ENCODE peak calls at places on chromosome 3, in five cellular contexts. V is H9, M is HCT116, G is IMR-90, Z is astrocyte. H is an unnamed sample.

GRCh38 chr3:171066216-171066615 is 39.7 kb upstream of the SLC2A2 start:
- DNase-seq in V (no peak), Z (peak; percentile 87), M (no peak), G (no peak), H (no peak)

GRCh38 chr3:88912294-88913014 is 195.0 kb upstream of the EPHA3 start:
- DNase-seq in V (peak; percentile 69), G (no peak), M (no peak), Z (no peak), H (no peak)

GRCh38 chr3:193563999-193564398 is 9.3 kb upstream of the ATP13A4 start:
- DNase-seq in G (no peak), V (peak; percentile 54), Z (no peak), M (peak; percentile 27), H (peak; percentile 8)

GRCh38 chr3:195156286-195156890 is 114.6 kb downstream of the XXYLT1 start:
- DNase-seq in V (no peak), Z (no peak), G (no peak), M (no peak), H (no peak)

GRCh38 chr3:134597390-134597975 is 53.3 kb downstream of the KY start:
- DNase-seq in Z (peak; percentile 7), V (no peak), G (no peak), M (no peak), H (no peak)

GRCh38 chr3:46706771-46707582 is 5.8 kb downstream of the TMIE start:
- DNase-seq in V (no peak), G (no peak), M (no peak), Z (no peak), H (no peak)

GRCh38 chr3:98329392-98330124 is 24.1 kb upstream of the OR5K4 start:
- DNase-seq in Z (peak; percentile 4), G (peak; percentile 51), V (peak; percentile 73), M (peak; percentile 33), H (peak; percentile 56)

GRCh38 chr3:25573386-25574171 is 91.1 kb downstream of the TOP2B start:
- DNase-seq in G (peak; percentile 65), Z (peak; percentile 67), M (no peak), V (no peak), H (no peak)

GRCh38 chr3:107604057-107604802 is 81.5 kb downstream of the BBX start:
- DNase-seq in M (no peak), Z (peak; percentile 58), G (peak; percentile 70), V (no peak), H (no peak)

GRCh38 chr3:71062920-71063767 is 520.4 kb downstream of the FOXP1 start:
- DNase-seq in Z (peak; percentile 57), M (no peak), V (no peak), G (peak; percentile 65), H (no peak)

GRCh38 chr3:21174461-21174860 is 576.5 kb downstream of the ZNF385D start:
- DNase-seq in Z (peak; percentile 88), G (no peak), M (no peak), V (no peak), H (no peak)

GRCh38 chr3:182911782-182912111 is 68.6 kb downstream of the DCUN1D1 start:
- DNase-seq in V (peak; percentile 29), G (no peak), M (no peak), Z (peak; percentile 6), H (no peak)

GRCh38 chr3:180282386-180282785 is 245.6 kb upstream of the PEX5L start:
- DNase-seq in G (no peak), M (no peak), Z (no peak), V (no peak), H (no peak)

GRCh38 chr3:76040946-76041345 is 255.6 kb upstream of the ZNF717 start:
- DNase-seq in G (peak; percentile 49), V (no peak), M (no peak), Z (peak; percentile 57), H (no peak)

GRCh38 chr3:159824341-159824740 is 164.3 kb upstream of the IL12A start:
- DNase-seq in V (no peak), Z (peak; percentile 96), G (peak; percentile 90), M (peak; percentile 56), H (no peak)

GRCh38 chr3:122948398-122948797 is 79.2 kb downstream of the SEMA5B start:
- DNase-seq in G (no peak), M (no peak), Z (no peak), V (peak; percentile 58), H (peak; percentile 4)

GRCh38 chr3:68007621-68008226 is 353.3 kb upstream of the SUCLG2 start:
- DNase-seq in G (no peak), Z (no peak), V (peak; percentile 69), M (no peak), H (no peak)

GRCh38 chr3:38978729-38979128 is 73.0 kb downstream of the SCN11A start:
- DNase-seq in G (no peak), Z (no peak), V (no peak), M (no peak), H (no peak)

GRCh38 chr3:128083396-128083795 is 31.2 kb downstream of the SEC61A1 start:
- DNase-seq in G (no peak), M (no peak), Z (no peak), V (no peak), H (no peak)
- H3K4me1 ChIP-seq in G (peaks cover 29% of the 10 kb centered on the region), M (peaks cover 12% of the 10 kb centered on the region), Z (peaks cover 30% of the 10 kb centered on the region), V (no peaks in the 10 kb centered on the region), H (no peaks in the 10 kb centered on the region)

DNA sequence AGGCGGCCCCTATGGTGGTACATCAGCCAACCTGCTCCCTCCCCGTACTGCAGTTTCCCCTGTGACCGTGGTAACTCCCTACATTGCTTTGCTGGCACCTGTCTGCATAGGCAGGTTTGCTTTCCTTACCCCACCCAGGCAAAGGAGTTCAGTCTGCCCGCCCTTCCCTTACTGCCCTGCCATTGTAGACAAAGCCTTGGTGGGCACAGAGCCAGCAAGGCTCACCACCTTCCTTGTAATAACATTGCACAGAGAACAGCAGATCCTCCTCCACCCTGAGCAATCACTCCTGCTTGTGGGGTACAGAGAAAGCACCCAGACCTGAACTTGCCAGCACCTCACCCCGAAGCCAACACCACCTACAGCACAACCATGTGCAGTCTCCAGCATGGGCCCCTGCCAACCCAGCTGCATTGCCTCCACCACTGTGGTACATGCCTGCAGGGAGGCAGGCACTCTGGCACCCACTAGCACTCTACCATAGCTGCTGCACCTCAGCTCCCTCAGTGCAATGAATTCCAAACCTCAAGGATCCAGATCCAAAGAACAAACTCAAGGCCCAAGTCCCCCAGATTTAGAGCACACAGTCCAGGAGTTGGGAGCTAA is 192.7 kb upstream of the KCNMB2 start:
- DNase-seq in M (no peak), V (no peak), G (no peak), Z (no peak), H (no peak)
- H2AFZ ChIP-seq in M (no peak overlapping the region), V (no peak overlapping the region), G (no peak overlapping the region), Z (no peak overlapping the region), H (no peak overlapping the region)

DNA sequence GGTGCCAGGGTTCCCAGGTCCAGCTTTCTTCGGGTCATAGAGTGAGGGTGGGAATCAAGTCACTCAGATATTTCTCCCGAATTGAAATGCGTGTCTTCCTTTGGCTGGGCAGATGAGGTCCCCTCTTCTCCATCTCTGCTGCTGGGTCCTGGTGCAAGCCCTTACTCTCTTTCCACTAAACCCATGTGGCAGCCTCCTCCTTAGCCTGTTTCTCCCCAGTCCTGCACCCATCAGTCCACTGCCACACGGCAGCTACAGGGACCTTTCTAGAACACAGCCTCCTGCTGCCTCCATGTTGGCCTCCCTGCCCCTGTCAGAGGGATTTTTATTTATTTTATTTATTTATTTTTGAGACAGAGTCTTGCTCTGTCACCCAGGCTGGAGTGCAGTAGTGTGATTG is 237.4 kb upstream of the CTDSPL start:
- DNase-seq in Z (no peak), M (no peak), V (no peak), G (no peak), H (no peak)
- H3K4me1 ChIP-seq in Z (no peaks in the 10 kb centered on the region), M (no peaks in the 10 kb centered on the region), V (no peaks in the 10 kb centered on the region), G (no peaks in the 10 kb centered on the region), H (no peaks in the 10 kb centered on the region)

GRCh38 chr3:16841906-16842709 is 42.6 kb upstream of the PLCL2 start:
- DNase-seq in V (peak; percentile 47), M (no peak), Z (no peak), G (no peak), H (peak; percentile 74)
- H2AFZ ChIP-seq in V (no peak overlapping the region), M (no peak overlapping the region), Z (no peak overlapping the region), G (no peak overlapping the region), H (peak overlapping the region; percentile 99)

GRCh38 chr3:187777331-187778046 is 32.2 kb upstream of the BCL6 start:
- DNase-seq in Z (peak; percentile 8), G (peak; percentile 27), M (no peak), V (no peak), H (no peak)
- H3K4me1 ChIP-seq in Z (no peaks in the 10 kb centered on the region), G (peaks cover 2% of the 10 kb centered on the region), M (no peaks in the 10 kb centered on the region), V (no peaks in the 10 kb centered on the region), H (peaks cover 36% of the 10 kb centered on the region)

GRCh38 chr3:149895339-149895738 is 75.4 kb downstream of the PFN2 start:
- DNase-seq in V (no peak), G (no peak), M (no peak), Z (no peak), H (no peak)
- H2AFZ ChIP-seq in V (no peak overlapping the region), G (no peak overlapping the region), M (no peak overlapping the region), Z (no peak overlapping the region), H (no peak overlapping the region)

GRCh38 chr3:12933901-12934300 is 92.5 kb upstream of the RPL32 start:
- DNase-seq in G (no peak), Z (no peak), V (no peak), M (no peak), H (no peak)

GRCh38 chr3:12934431-12934830 is 93.1 kb upstream of the RPL32 start:
- DNase-seq in V (no peak), M (no peak), G (no peak), Z (peak; percentile 74), H (no peak)

GRCh38 chr3:12932347-12932746 is 91.0 kb upstream of the RPL32 start:
- DNase-seq in M (no peak), V (no peak), G (no peak), Z (no peak), H (no peak)

GRCh38 chr3:12931273-12931905 is 90.0 kb upstream of the RPL32 start:
- DNase-seq in G (no peak), Z (no peak), M (no peak), V (no peak), H (no peak)

GRCh38 chr3:12932754-12933153 is 91.4 kb upstream of the RPL32 start:
- DNase-seq in M (no peak), V (no peak), Z (no peak), G (no peak), H (no peak)
- H3K4me1 ChIP-seq in M (no peaks in the 10 kb centered on the region), V (no peaks in the 10 kb centered on the region), Z (peaks cover 12% of the 10 kb centered on the region), G (peaks cover 4% of the 10 kb centered on the region), H (no peaks in the 10 kb centered on the region)

H was measured in OCI-LY7.